ENCODE peak calls at places on chromosomes 1 and 21, in eight cellular contexts. N is EH; A is ELR; H is T-cell; J is AG08396; X is stimulated activated CD4-positive, alpha-beta T cell treated with anti-CD3 and anti-CD28 coated beads, Interleukin-12 subunit alpha, Interleukin-12 subunit beta, amount 100 ng/mL, for 4 hours; O is left ventricle myocardium inferior; E is fibroblast of villous mesenchyme. G is an unnamed sample.

GRCh38 chr21:17673261-17674020 is 60.7 kb upstream of the BTG3 start:
- DNase-seq in N (peak), A (no peak), H (no peak), J (no peak), X (no peak), O (no peak), E (peak), G (no peak)

GRCh38 chr21:25307489-25307888 is 299.8 kb downstream of the MRPL39 start:
- DNase-seq in N (peak), A (peak), H (no peak), J (peak), X (no peak), O (no peak), E (no peak), G (no peak)

GRCh38 chr1:203638914-203639313 is 12.3 kb downstream of the ATP2B4 start:
- DNase-seq in N (peak), A (peak), H (no peak), J (no peak), X (no peak), O (peak), E (no peak), G (no peak)

GRCh38 chr1:34268311-34269042 is 91.8 kb downstream of the C1orf94 start:
- DNase-seq in N (peak), A (peak), H (no peak), J (peak), X (no peak), O (no peak), E (no peak), G (no peak)

GRCh38 chr1:88973520-88974137 is 18.8 kb downstream of the KYAT3 start:
- DNase-seq in N (peak), A (peak), H (no peak), J (no peak), X (no peak), O (no peak), E (peak), G (no peak)

GRCh38 chr1:93694833-93695232 is 13.2 kb upstream of the BCAR3 start:
- DNase-seq in N (peak), A (no peak), H (no peak), J (no peak), X (no peak), O (no peak), E (no peak), G (no peak)

GRCh38 chr1:24745711-24746582 is 700 bp downstream of the CLIC4 start:
- DNase-seq in N (peak), A (peak), H (no peak), J (no peak), X (peak), O (peak), E (peak), G (no peak)

GRCh38 chr21:29181799-29182470 is 51.5 kb downstream of the MAP3K7CL start:
- DNase-seq in N (peak), A (peak), H (no peak), J (peak), X (no peak), O (no peak), E (peak), G (no peak)

GRCh38 chr1:43757343-43758053 is 50.2 kb downstream of the ST3GAL3 start:
- DNase-seq in N (no peak), A (no peak), H (no peak), J (no peak), X (no peak), O (no peak), E (peak), G (no peak)

GRCh38 chr1:243933495-243933894 is 83.5 kb upstream of the AKT3 start:
- DNase-seq in N (no peak), A (no peak), H (no peak), J (no peak), X (no peak), O (no peak), E (no peak), G (no peak)